ENCODE peak calls at places on chromosomes 11 and 22, in five cellular contexts. M is GM23248, Z is GM23338, U is PC-3, B is MM.1S. D is an unnamed sample.

GRCh38 chr22:36362819-36363377 is 24.9 kb downstream of the MYH9 start:
- DNase-seq in M (peak; percentile 86), Z (no peak), U (peak; percentile 43), B (no peak), D (no peak)

GRCh38 chr11:67632175-67632981 is 2.6 kb upstream of the NUDT8 start:
- DNase-seq in M (no peak), Z (no peak), U (peak; percentile 18), B (no peak), D (no peak)

GRCh38 chr11:34234086-34234740 is 123.6 kb downstream of the ABTB2 start:
- DNase-seq in M (peak; percentile 73), Z (peak; percentile 87), U (peak; percentile 78), B (peak; percentile 7), D (peak; percentile 39)

GRCh38 chr11:68266121-68266891 is 5.5 kb downstream of the C11orf24 start:
- DNase-seq in M (no peak), Z (no peak), U (no peak), B (peak; percentile 94), D (no peak)

GRCh38 chr11:130646881-130647280 is 198.4 kb downstream of the ADAMTS15 start:
- DNase-seq in M (no peak), Z (no peak), U (no peak), B (no peak), D (no peak)

GRCh38 chr11:124762624-124763155 is 600 bp upstream of the ESAM start:
- DNase-seq in M (peak; percentile 30), Z (no peak), U (peak; percentile 37), B (peak; percentile 27), D (peak; percentile 67)

GRCh38 chr11:68315581-68315920 is 3.2 kb downstream of the LRP5 start:
- DNase-seq in M (no peak), Z (no peak), U (no peak), B (no peak), D (no peak)

GRCh38 chr11:26753738-26754504 is 32.1 kb upstream of the SLC5A12 start:
- DNase-seq in M (peak; percentile 83), Z (peak; percentile 84), U (peak; percentile 53), B (peak; percentile 57), D (peak; percentile 79)

GRCh38 chr11:102800774-102801173 is 2.8 kb upstream of the MMP1 start:
- DNase-seq in M (peak; percentile 30), Z (no peak), U (no peak), B (no peak), D (no peak)

GRCh38 chr11:125273519-125274000 is 109.0 kb downstream of the PKNOX2 start:
- DNase-seq in M (no peak), Z (no peak), U (no peak), B (no peak), D (no peak)

GRCh38 chr22:27984001-27984695 is 65.1 kb upstream of the PITPNB start:
- DNase-seq in M (no peak), Z (no peak), U (no peak), B (no peak), D (no peak)

GRCh38 chr11:84819561-84819960 is 807.6 kb downstream of the DLG2 start:
- DNase-seq in M (no peak), Z (no peak), U (no peak), B (peak; percentile 71), D (peak; percentile 9)

GRCh38 chr22:38437416-38437815 is 17.6 kb downstream of the KCNJ4 start:
- DNase-seq in M (no peak), Z (no peak), U (no peak), B (no peak), D (no peak)

GRCh38 chr11:113873241-113873626 is 2.1 kb downstream of the USP28 start:
- DNase-seq in M (no peak), Z (peak; percentile 27), U (no peak), B (no peak), D (peak; percentile 30)

GRCh38 chr11:15683528-15683927 is 568.8 kb downstream of the INSC start:
- DNase-seq in M (no peak), Z (no peak), U (no peak), B (no peak), D (no peak)

GRCh38 chr11:118933486-118933885 is 7.8 kb upstream of the BCL9L start:
- DNase-seq in M (peak; percentile 37), Z (no peak), U (peak; percentile 86), B (no peak), D (no peak)

GRCh38 chr22:38572065-38572464 is 2.1 kb upstream of the DMC1 start:
- DNase-seq in M (peak; percentile 80), Z (peak; percentile 70), U (peak; percentile 61), B (peak; percentile 71), D (peak; percentile 69)

GRCh38 chr11:97009613-97010012 is 619.8 kb downstream of the JRKL start:
- DNase-seq in M (no peak), Z (peak; percentile 29), U (no peak), B (no peak), D (no peak)

GRCh38 chr11:86676010-86676409 is 3.6 kb upstream of the ME3 start:
- DNase-seq in M (no peak), Z (no peak), U (no peak), B (no peak), D (no peak)

GRCh38 chr11:1384206-1384965 is 5.3 kb upstream of the BRSK2 start:
- DNase-seq in M (peak; percentile 43), Z (no peak), U (no peak), B (no peak), D (no peak)

GRCh38 chr11:115659061-115659963 is 155.1 kb upstream of the CADM1 start:
- DNase-seq in M (no peak), Z (peak; percentile 68), U (no peak), B (no peak), D (peak; percentile 67)
- H3K4me3 ChIP-seq in M (no peak overlapping the region), Z (peak overlapping the region; percentile 83), U (no peak overlapping the region), B (no peak overlapping the region), D (peak overlapping the region; percentile 56)

DNA sequence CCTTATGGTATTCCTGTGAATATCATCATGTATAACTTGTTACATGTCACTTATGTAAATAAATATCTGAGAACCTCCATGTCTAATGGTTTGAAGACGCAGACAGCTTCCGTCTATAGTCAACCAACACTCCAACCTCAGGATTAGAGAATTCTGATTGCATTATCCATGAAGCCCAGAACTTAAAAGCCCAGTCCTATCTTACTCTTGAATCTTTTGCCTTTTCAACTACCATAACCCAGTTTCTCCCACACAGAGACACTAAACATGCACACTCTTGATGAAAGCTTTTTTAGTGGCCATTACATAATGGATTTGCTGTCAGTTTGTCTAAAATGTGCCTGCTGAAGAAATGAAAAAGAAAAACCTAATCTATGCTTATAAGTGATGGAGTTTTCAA is 1219.2 kb downstream of the LRRC4C start:
- DNase-seq in M (no peak), Z (no peak), U (no peak), B (no peak), D (no peak)
- TF ChIP-seq EZH2phosphoT487 in M (no peak), Z (no peak), U (no peak), B (no peak), D (no peak)

GRCh38 chr11:2722955-2723354 is 23.2 kb upstream of the KCNQ1OT1 start:
- DNase-seq in M (no peak), Z (no peak), U (no peak), B (no peak), D (no peak)
- H3K4me3 ChIP-seq in M (no peak overlapping the region), Z (no peak overlapping the region), U (no peak overlapping the region), B (no peak overlapping the region), D (no peak overlapping the region)

GRCh38 chr11:36558511-36559413 is 9.0 kb upstream of the RAG1 start:
- DNase-seq in M (no peak), Z (no peak), U (no peak), B (peak; percentile 61), D (no peak)
- TF ChIP-seq EZH2phosphoT487 in M (no peak), Z (no peak), U (no peak), B (no peak), D (no peak)

GRCh38 chr11:76667271-76667818 is 3.2 kb downstream of the LRRC32 start:
- DNase-seq in M (no peak), Z (no peak), U (no peak), B (no peak), D (no peak)
- H3K4me3 ChIP-seq in M (no peak overlapping the region), Z (no peak overlapping the region), U (no peak overlapping the region), B (no peak overlapping the region), D (no peak overlapping the region)

GRCh38 chr11:16893456-16894076 is 120.6 kb downstream of the PLEKHA7 start:
- DNase-seq in M (no peak), Z (peak; percentile 68), U (peak; percentile 59), B (no peak), D (peak; percentile 61)
- TF ChIP-seq EZH2phosphoT487 in M (no peak), Z (no peak), U (no peak), B (no peak), D (no peak)

DNA sequence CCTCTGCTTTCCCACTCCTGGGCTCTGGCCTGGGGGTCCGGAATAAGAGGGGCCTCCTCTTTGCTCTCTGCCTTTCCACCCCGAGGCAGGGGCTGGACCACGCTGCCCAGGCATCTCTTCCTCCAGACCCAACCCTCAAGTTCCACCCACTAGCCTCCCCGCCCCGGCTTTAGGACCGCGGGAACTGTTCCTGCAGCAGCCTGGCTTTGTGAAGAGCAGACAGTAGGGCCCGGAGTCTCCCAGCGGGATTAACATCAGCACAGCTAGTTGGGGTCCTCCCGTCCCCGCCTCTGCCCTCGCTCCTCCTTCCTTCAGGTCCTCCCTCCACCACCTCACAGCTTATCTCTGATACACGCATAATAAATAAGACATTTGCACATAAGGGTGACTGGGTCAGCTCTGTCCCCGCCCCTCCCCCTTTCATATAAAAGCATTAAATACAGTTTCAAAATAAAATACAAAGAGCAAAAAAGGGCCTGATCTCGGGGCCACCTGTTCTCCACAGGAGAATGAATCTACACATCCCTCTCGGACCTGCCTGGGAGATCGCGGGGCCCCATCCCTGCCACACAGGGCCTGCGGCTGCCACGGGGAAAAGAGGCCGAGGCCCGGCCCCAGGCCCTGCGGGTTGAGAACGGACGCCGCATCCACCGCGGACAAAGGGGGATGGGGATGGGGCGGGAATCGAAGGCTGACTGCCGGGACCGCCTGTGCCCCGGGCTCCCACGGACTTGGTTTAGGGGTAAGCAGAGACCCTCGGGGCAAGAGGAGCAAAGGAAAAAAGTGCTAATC is 6.5 kb downstream of the ZFTA start:
- DNase-seq in M (no peak), Z (peak; percentile 96), U (no peak), B (no peak), D (peak; percentile 90)
- H3K4me3 ChIP-seq in M (no peak overlapping the region), Z (peak overlapping the region; percentile 99), U (peak overlapping the region; percentile 56), B (no peak overlapping the region), D (peak overlapping the region; percentile 62)

GRCh38 chr22:21047730-21048129 is 2.0 kb downstream of the LRRC74B start:
- DNase-seq in M (no peak), Z (no peak), U (no peak), B (no peak), D (no peak)
- TF ChIP-seq EZH2phosphoT487 in M (no peak), Z (no peak), U (no peak), B (no peak), D (no peak)